ENCODE peak calls at places on chromosomes 16 and 17, in five cellular contexts. L, U, D, S and E are unnamed samples.

GRCh38 chr17:61757168-61757567 is 106.2 kb downstream of the BRIP1 start:
- DNase-seq in S (peak; percentile 34), L (no peak), D (no peak), U (no peak), E (no peak)

GRCh38 chr17:79141578-79142338 is 67.1 kb downstream of the ENGASE start:
- DNase-seq in S (no peak), L (no peak), D (no peak), U (no peak), E (no peak)

GRCh38 chr16:8594149-8594666 is 3.9 kb upstream of the TMEM114 start:
- DNase-seq in U (no peak), D (peak; percentile 12), L (no peak), S (no peak), E (no peak)

GRCh38 chr17:45248132-45248936 is 13.6 kb downstream of the SPATA32 start:
- DNase-seq in D (peak; percentile 85), S (no peak), U (no peak), L (no peak), E (no peak)

GRCh38 chr16:20938426-20938825 is 37.9 kb downstream of the LYRM1 start:
- DNase-seq in D (no peak), S (no peak), L (peak; percentile 56), U (no peak), E (no peak)

GRCh38 chr17:67534941-67535340 is 157.9 kb downstream of the PITPNC1 start:
- DNase-seq in D (no peak), S (no peak), U (no peak), L (no peak), E (no peak)

GRCh38 chr16:1378087-1378803 is 26.5 kb downstream of the GNPTG start:
- DNase-seq in L (no peak), D (no peak), S (no peak), U (no peak), E (no peak)

GRCh38 chr17:29158096-29158495 is 22.1 kb downstream of the MYO18A start:
- DNase-seq in S (no peak), L (no peak), U (no peak), D (no peak), E (no peak)

GRCh38 chr17:66255112-66255511 is 25.9 kb upstream of the APOH start:
- DNase-seq in L (peak; percentile 83), U (peak; percentile 76), S (no peak), D (peak; percentile 53), E (peak; percentile 87)

GRCh38 chr16:53833145-53833544 is 129.2 kb downstream of the FTO start:
- DNase-seq in U (no peak), L (no peak), D (no peak), S (no peak), E (no peak)

GRCh38 chr17:8001976-8002645 is at the start of gene GUCY2D:
- DNase-seq in D (no peak), U (no peak), S (no peak), L (no peak), E (no peak)

GRCh38 chr16:72256398-72257048 is 84.6 kb upstream of the PMFBP1 start:
- DNase-seq in U (no peak), D (no peak), S (no peak), L (peak; percentile 73), E (no peak)

GRCh38 chr16:1932050-1933028 is 10.7 kb downstream of the MSRB1 start:
- DNase-seq in D (no peak), S (no peak), L (no peak), U (no peak), E (peak; percentile 69)

DNA sequence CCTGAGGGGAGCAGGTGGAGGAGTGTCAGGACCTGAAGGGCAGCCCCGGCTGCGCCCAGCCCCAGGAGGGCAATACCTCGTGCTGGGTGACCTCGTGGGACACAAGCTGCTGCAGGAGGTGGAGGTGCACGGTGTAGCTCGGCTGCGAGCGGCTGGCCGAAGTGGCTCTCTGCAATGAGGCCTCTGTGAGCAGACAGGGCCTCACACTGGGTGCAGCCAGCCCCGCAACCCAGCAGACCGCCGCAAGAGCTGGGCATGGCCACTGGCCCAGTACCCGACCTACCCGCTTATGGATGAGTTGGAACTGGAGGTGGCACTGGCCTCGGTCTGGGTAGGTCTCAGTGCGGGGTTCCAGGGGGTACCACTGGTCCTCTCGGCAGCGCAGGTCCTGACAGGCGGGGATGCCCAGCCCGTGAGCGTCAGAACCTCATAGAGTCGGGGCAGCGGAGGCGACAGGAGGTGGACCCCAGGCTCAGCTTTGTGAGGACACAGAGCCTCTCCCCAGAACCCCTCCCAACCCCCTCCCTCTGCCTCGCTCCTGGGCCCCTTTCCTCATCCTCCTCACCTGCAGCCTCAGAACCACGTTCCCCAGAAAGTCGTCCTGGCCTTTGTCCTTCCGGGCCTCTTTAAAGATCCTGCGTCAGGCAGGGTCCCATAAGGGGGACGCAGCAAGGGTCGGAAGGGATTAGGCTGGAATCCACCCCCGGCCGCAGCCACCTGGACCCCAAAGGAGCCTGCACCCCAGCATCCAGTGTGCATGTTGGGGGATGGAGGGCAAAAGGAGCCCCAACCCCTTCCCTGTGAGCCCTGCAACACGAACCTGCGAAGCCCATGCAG is 4.0 kb downstream of the UNC13D start:
- DNase-seq in S (no peak), U (no peak), D (no peak), L (no peak), E (no peak)
- TF ChIP-seq MXI1 in S (no peak), U (no peak), D (no peak), L (no peak), E (no peak)

DNA sequence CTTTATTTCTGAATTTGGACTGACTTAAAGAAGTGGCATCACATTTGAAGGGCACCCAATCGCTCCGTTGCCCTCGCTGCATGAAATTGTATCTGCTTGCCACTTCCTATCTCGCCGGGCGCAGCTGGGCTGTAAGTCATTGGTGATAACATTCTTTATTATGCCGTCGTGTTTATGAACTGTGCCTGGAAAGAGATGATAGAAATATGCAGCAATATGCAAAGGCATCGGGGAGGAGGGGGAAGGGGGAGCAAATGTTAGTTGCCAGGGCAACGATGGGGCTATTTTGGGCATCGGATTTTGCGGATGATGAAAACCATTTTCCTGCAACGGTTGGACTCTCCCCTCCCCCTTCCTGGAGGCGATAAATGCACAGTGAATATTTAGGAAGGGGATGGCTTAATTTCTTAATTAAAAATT is 386.9 kb upstream of the TNRC6C start:
- DNase-seq in D (peak; percentile 43), S (no peak), L (peak; percentile 6), U (peak; percentile 61), E (no peak)
- TF ChIP-seq MXI1 in D (no peak), S (no peak), L (no peak), U (no peak), E (no peak)

GRCh38 chr17:73481672-73482071 is 162.6 kb downstream of the SDK2 start:
- DNase-seq in S (no peak), L (no peak), D (no peak), U (no peak), E (no peak)
- TF ChIP-seq MXI1 in S (no peak), L (no peak), D (no peak), U (no peak), E (no peak)

GRCh38 chr16:69476920-69477418 is 52.5 kb downstream of the CYB5B start:
- DNase-seq in U (no peak), D (no peak), S (no peak), L (peak; percentile 97), E (peak; percentile 29)
- TF ChIP-seq MXI1 in U (no peak), D (no peak), S (no peak), L (no peak), E (no peak)

DNA sequence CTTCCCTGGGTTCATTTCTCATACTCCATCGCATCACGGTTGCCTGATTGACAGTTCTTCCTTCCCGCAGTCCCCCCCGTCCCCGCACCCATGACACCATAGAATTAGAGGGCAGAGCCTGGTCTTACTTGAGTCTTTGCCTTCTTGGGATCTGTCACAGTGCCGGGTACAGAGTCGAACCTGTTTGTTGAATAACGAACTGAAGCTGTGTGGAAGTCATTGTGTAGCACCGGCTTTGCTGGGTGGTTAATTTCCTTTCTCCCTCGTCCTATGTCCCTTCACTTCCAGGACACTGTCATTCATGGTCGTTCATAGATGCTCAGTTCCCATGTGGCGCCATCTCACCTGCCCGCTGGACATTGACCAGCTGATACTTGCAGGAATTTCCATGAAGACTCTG is 315.3 kb downstream of the CPPED1 start:
- DNase-seq in U (no peak), L (no peak), D (no peak), S (no peak), E (no peak)
- TF ChIP-seq MXI1 in U (no peak), L (no peak), D (no peak), S (no peak), E (no peak)

GRCh38 chr17:77721823-77722160 is 236.7 kb upstream of the TNRC6C start:
- DNase-seq in U (no peak), D (no peak), S (no peak), L (no peak), E (no peak)

GRCh38 chr17:77723071-77723908 is 235.2 kb upstream of the TNRC6C start:
- DNase-seq in D (no peak), S (no peak), L (no peak), U (no peak), E (no peak)

GRCh38 chr17:77720946-77721822 is 237.3 kb upstream of the TNRC6C start:
- DNase-seq in S (no peak), U (no peak), D (no peak), L (no peak), E (no peak)

GRCh38 chr17:77723909-77724875 is 234.3 kb upstream of the TNRC6C start:
- DNase-seq in S (peak; percentile 8), D (no peak), L (no peak), U (no peak), E (no peak)

DNA sequence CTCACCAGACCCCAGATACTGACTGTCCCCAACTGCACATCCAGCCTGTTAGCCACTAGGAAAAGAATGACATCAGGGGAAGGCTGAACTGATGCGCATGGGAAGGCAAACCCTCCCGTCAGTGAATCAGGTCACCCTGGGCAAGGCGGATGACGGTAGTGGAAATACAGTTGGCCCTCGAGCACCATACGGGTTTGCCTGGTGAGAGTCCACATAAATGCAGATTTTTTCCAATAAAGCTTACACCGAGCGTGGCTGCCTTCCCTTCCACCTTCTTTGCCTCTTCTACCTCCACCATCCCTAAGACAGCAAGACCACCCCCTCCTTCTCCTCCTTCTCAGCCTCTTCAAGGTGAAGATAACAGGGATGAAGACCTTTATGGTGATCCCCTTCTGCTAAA is 236.1 kb upstream of the TNRC6C start:
- DNase-seq in L (no peak), S (no peak), D (no peak), U (no peak), E (no peak)
- TF ChIP-seq MXI1 in L (no peak), S (no peak), D (no peak), U (no peak), E (no peak)